ENCODE peak calls at places on chromosomes 4 and X, in eight cellular contexts. P is anterior cingulate cortex; O is activated B cell treated with CpG ODN at 0.5 μM for 24 hours; B is NCI-H82; V is mesenteric fat pad; U is CD8-positive, alpha-beta memory T cell; K is M059J; F is EL. E is an unnamed sample.
A peak's percentile ranks its signal among the peaks of the same experiment; 100 is the strongest.

GRCh38 chr4:53321151-53321987 is 44.5 kb downstream of the SCFD2 start:
- DNase-seq in V (no peak), O (no peak), F (peak; percentile 82), K (peak; percentile 87), B (no peak), U (no peak), P (no peak), E (peak; percentile 12)

GRCh38 chr4:72006576-72006975 is 25.2 kb upstream of the NPFFR2 start:
- DNase-seq in B (no peak), K (peak; percentile 68), U (no peak), O (no peak), V (no peak), P (no peak), F (peak; percentile 81), E (no peak)

GRCh38 chrX:118056870-118057269 is 59.7 kb downstream of the KLHL13 start:
- DNase-seq in P (no peak), V (no peak), K (no peak), O (no peak), B (no peak), F (no peak), U (no peak), E (no peak)

GRCh38 chr4:173167793-173168395 is 717 bp upstream of the GALNT7 start:
- DNase-seq in U (no peak), B (peak; percentile 48), P (no peak), F (peak; percentile 45), O (peak; percentile 28), V (no peak), K (peak; percentile 45), E (no peak)

GRCh38 chrX:4239650-4240540 is 526.4 kb upstream of the PRKX start:
- DNase-seq in U (no peak), B (no peak), K (peak; percentile 0), V (no peak), F (no peak), O (no peak), P (no peak), E (no peak)

GRCh38 chrX:137031039-137031438 is 2.8 kb downstream of the GPR101 start:
- DNase-seq in V (no peak), K (no peak), O (no peak), B (no peak), P (no peak), F (no peak), U (no peak), E (no peak)

GRCh38 chrX:72475952-72476668 is 96.5 kb downstream of the HDAC8 start:
- DNase-seq in U (no peak), P (no peak), F (no peak), V (no peak), B (no peak), K (peak; percentile 31), O (no peak), E (no peak)

GRCh38 chr4:88802585-88803285 is 105.1 kb upstream of the NAP1L5 start:
- DNase-seq in V (no peak), O (no peak), F (peak; percentile 42), U (no peak), K (no peak), B (no peak), P (no peak), E (no peak)

GRCh38 chr4:22500128-22500611 is 15.7 kb downstream of the ADGRA3 start:
- DNase-seq in F (no peak), P (no peak), B (peak; percentile 30), O (no peak), V (no peak), U (no peak), K (peak; percentile 59), E (no peak)

GRCh38 chr4:7529368-7529923 is 94.7 kb upstream of the PSAPL1 start:
- DNase-seq in O (no peak), V (no peak), P (no peak), F (no peak), B (no peak), K (no peak), U (no peak), E (no peak)

GRCh38 chr4:13627185-13627605 is 330 bp downstream of the BOD1L1 start:
- DNase-seq in P (no peak), F (peak; percentile 21), O (no peak), B (peak; percentile 22), K (no peak), V (no peak), U (no peak), E (no peak)

GRCh38 chrX:108225456-108225730 is 133.8 kb downstream of the ATG4A start:
- DNase-seq in U (no peak), O (no peak), V (no peak), B (peak; percentile 62), F (no peak), K (peak; percentile 5), P (no peak), E (no peak)

GRCh38 chr4:5341151-5341925 is 290.1 kb downstream of the STK32B start:
- DNase-seq in V (no peak), O (no peak), B (no peak), P (no peak), U (no peak), F (no peak), K (no peak), E (no peak)

GRCh38 chr4:124275-125081 is at the start of gene ZNF718:
- DNase-seq in U (peak; percentile 93), P (peak; percentile 94), K (peak; percentile 93), V (peak; percentile 94), O (peak; percentile 80), F (peak; percentile 95), B (peak; percentile 97), E (peak; percentile 93)

GRCh38 chrX:49192722-49193328 is 6.7 kb upstream of the PRICKLE3 start:
- DNase-seq in K (no peak), B (peak; percentile 31), P (no peak), F (no peak), V (no peak), U (peak; percentile 17), O (no peak), E (no peak)

GRCh38 chr4:121243476-121243875 is 79.4 kb upstream of the TNIP3 start:
- DNase-seq in F (peak; percentile 6), U (no peak), O (no peak), P (no peak), V (no peak), K (no peak), B (no peak), E (no peak)

GRCh38 chrX:71282514-71283408 is 674 bp upstream of the NONO start:
- DNase-seq in K (peak; percentile 87), U (no peak), P (peak; percentile 34), B (peak; percentile 46), V (no peak), O (peak; percentile 46), F (no peak), E (no peak)

GRCh38 chrX:47196098-47196497 is 2.5 kb downstream of the UBA1 start:
- DNase-seq in P (no peak), U (no peak), F (no peak), O (no peak), K (no peak), V (no peak), B (no peak), E (no peak)

GRCh38 chrX:72081605-72082320 is 50.0 kb downstream of the RTL5 start:
- DNase-seq in F (no peak), U (no peak), O (no peak), B (no peak), K (no peak), P (no peak), V (no peak), E (no peak)

GRCh38 chr4:176302283-176303275 is 17.2 kb upstream of the SPCS3 start:
- DNase-seq in K (peak; percentile 77), P (no peak), F (peak; percentile 78), V (no peak), U (no peak), B (peak; percentile 40), O (no peak), E (peak; percentile 9)

GRCh38 chr4:86558799-86559198 is 35.3 kb upstream of the PTPN13 start:
- DNase-seq in V (no peak), P (no peak), F (no peak), B (no peak), U (no peak), O (no peak), K (peak; percentile 18), E (no peak)

GRCh38 chr4:38145741-38146140 is 185.5 kb downstream of the PTTG2 start:
- DNase-seq in O (no peak), U (no peak), P (no peak), V (no peak), K (peak; percentile 89), F (peak; percentile 76), B (no peak), E (no peak)